ENCODE peak calls at places on chromosome 6, in five cellular contexts. One of them, this sample, is unnamed.

GRCh38 chr6:28657756-28658465 is 132.2 kb downstream of the GPX5 start:
- DNase-seq in effector memory CD4-positive, alpha-beta T cell: no peak
- DNase-seq in astrocyte: peak
- DNase-seq in tibial artery: no peak
- DNase-seq in sigmoid colon: no peak
- DNase-seq in this sample: peak

GRCh38 chr6:73309784-73310502 is 44.1 kb downstream of the DPPA5 start:
- DNase-seq in effector memory CD4-positive, alpha-beta T cell: peak
- DNase-seq in astrocyte: peak
- DNase-seq in tibial artery: peak
- DNase-seq in sigmoid colon: peak
- DNase-seq in this sample: peak

GRCh38 chr6:41424370-41425058 is 89.1 kb downstream of the NCR2 start:
- DNase-seq in sigmoid colon: peak
- DNase-seq in astrocyte: peak
- DNase-seq in tibial artery: peak
- DNase-seq in effector memory CD4-positive, alpha-beta T cell: peak
- DNase-seq in this sample: peak

GRCh38 chr6:38143191-38144154 is 323.9 kb downstream of the ZFAND3 start:
- DNase-seq in tibial artery: no peak
- DNase-seq in sigmoid colon: no peak
- DNase-seq in astrocyte: no peak
- DNase-seq in effector memory CD4-positive, alpha-beta T cell: no peak
- DNase-seq in this sample: no peak

GRCh38 chr6:57190140-57190539 is 18.0 kb downstream of the BAG2 start:
- DNase-seq in astrocyte: no peak
- DNase-seq in sigmoid colon: no peak
- DNase-seq in effector memory CD4-positive, alpha-beta T cell: no peak
- DNase-seq in tibial artery: no peak
- DNase-seq in this sample: peak

GRCh38 chr6:131430531-131430930 is 142.5 kb upstream of the ARG1 start:
- DNase-seq in tibial artery: no peak
- DNase-seq in astrocyte: no peak
- DNase-seq in effector memory CD4-positive, alpha-beta T cell: no peak
- DNase-seq in sigmoid colon: no peak
- DNase-seq in this sample: no peak

GRCh38 chr6:170212051-170212756 is 78.7 kb downstream of the DLL1 start:
- DNase-seq in astrocyte: no peak
- DNase-seq in tibial artery: peak
- DNase-seq in effector memory CD4-positive, alpha-beta T cell: no peak
- DNase-seq in sigmoid colon: peak
- DNase-seq in this sample: no peak

GRCh38 chr6:11918739-11919605 is 93.1 kb upstream of the HIVEP1 start:
- DNase-seq in sigmoid colon: no peak
- DNase-seq in astrocyte: no peak
- DNase-seq in tibial artery: no peak
- DNase-seq in effector memory CD4-positive, alpha-beta T cell: no peak
- DNase-seq in this sample: no peak

GRCh38 chr6:166625356-166625755 is 1.7 kb downstream of the RPS6KA2 start:
- DNase-seq in astrocyte: no peak
- DNase-seq in tibial artery: no peak
- DNase-seq in effector memory CD4-positive, alpha-beta T cell: no peak
- DNase-seq in sigmoid colon: no peak
- DNase-seq in this sample: peak

GRCh38 chr6:147331401-147331800 is 127.2 kb downstream of the STXBP5 start:
- DNase-seq in effector memory CD4-positive, alpha-beta T cell: no peak
- DNase-seq in astrocyte: no peak
- DNase-seq in tibial artery: no peak
- DNase-seq in sigmoid colon: no peak
- DNase-seq in this sample: no peak

GRCh38 chr6:74657033-74657432 is 548.8 kb downstream of the COL12A1 start:
- DNase-seq in astrocyte: peak
- DNase-seq in effector memory CD4-positive, alpha-beta T cell: no peak
- DNase-seq in tibial artery: no peak
- DNase-seq in sigmoid colon: no peak
- DNase-seq in this sample: no peak

DNA sequence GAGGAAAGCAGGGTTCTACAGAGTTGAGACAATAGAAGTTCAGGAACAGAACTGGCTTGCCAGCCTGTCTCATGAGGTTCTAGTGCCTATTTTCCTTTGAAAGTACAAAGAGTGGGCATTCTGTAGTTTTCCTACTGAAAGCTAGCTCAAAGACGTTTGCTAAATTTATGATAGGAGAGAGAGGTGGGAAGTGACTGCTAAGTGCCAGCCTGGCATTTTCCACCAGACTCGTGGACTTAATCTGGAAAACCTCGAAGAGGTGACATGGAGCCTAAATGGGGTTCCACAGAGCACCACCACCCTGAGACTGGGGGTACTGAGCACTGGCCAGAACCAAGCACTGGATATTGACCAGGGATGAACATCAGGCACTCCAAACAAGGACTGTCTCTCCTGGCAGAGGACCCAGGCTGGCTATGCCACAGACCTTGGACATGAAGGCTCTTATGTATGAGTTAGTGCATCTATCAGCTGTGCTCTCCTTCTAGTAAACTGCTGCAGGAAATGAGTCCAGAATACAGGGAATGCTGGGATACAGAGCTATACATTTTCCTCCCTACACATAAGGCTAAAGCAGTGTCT is 7.1 kb downstream of the PEX6 start:
- DNase-seq in effector memory CD4-positive, alpha-beta T cell: no peak
- DNase-seq in sigmoid colon: no peak
- DNase-seq in astrocyte: no peak
- DNase-seq in tibial artery: no peak
- DNase-seq in this sample: no peak
- H3K27ac ChIP-seq in effector memory CD4-positive, alpha-beta T cell: no peak
- H3K27ac ChIP-seq in sigmoid colon: no peak
- H3K27ac ChIP-seq in astrocyte: no peak
- H3K27ac ChIP-seq in tibial artery: no peak
- H3K27ac ChIP-seq in this sample: no peak

DNA sequence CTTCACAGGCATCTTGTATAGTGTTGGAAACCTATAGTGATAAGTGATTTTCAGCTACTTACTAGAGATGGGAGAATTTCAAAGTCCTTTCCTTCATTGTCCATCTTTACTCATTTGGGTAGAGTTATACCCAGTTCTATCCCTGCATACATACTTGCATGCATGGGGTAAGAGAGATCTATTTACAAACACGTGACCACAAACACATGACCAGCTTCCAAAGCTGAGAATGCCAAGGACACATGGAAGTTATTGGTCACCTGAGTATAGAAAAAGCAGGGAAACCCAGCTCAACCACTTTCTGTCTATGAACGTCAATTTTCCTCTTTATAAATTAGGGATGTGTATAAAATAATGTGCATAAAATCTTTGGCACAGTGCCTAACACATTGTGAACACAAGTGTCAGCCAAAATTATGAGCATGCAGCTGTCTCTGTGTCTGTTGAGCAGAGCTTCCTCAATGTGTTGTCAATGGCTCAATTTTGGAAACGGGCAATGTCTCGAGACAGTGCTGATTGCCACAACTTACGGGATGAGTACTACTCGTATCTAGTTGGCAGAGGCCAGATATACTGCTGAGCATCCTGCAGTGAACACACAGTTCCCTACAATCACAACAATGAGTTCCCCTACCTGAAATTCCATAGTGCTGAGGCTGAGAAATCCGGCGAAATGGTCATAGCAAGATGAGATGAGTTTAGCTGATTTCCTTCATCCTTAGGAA is 44.9 kb downstream of the TPD52L1 start:
- DNase-seq in tibial artery: no peak
- DNase-seq in astrocyte: no peak
- DNase-seq in sigmoid colon: no peak
- DNase-seq in effector memory CD4-positive, alpha-beta T cell: no peak
- DNase-seq in this sample: no peak
- H3K27ac ChIP-seq in tibial artery: peak
- H3K27ac ChIP-seq in astrocyte: no peak
- H3K27ac ChIP-seq in sigmoid colon: peak
- H3K27ac ChIP-seq in effector memory CD4-positive, alpha-beta T cell: no peak
- H3K27ac ChIP-seq in this sample: no peak

GRCh38 chr6:34315780-34316179 is 67.0 kb upstream of the SMIM29 start:
- DNase-seq in astrocyte: no peak
- DNase-seq in tibial artery: no peak
- DNase-seq in effector memory CD4-positive, alpha-beta T cell: no peak
- DNase-seq in sigmoid colon: no peak
- DNase-seq in this sample: no peak

GRCh38 chr6:34316442-34317171 is 67.8 kb upstream of the SMIM29 start:
- DNase-seq in effector memory CD4-positive, alpha-beta T cell: no peak
- DNase-seq in sigmoid colon: no peak
- DNase-seq in tibial artery: no peak
- DNase-seq in astrocyte: no peak
- DNase-seq in this sample: no peak

GRCh38 chr6:34317172-34317477 is 68.3 kb upstream of the SMIM29 start:
- DNase-seq in tibial artery: no peak
- DNase-seq in sigmoid colon: no peak
- DNase-seq in astrocyte: no peak
- DNase-seq in effector memory CD4-positive, alpha-beta T cell: no peak
- DNase-seq in this sample: no peak

GRCh38 chr6:34317882-34318491 is 69.2 kb upstream of the SMIM29 start:
- DNase-seq in astrocyte: no peak
- DNase-seq in sigmoid colon: no peak
- DNase-seq in tibial artery: no peak
- DNase-seq in effector memory CD4-positive, alpha-beta T cell: no peak
- DNase-seq in this sample: no peak

GRCh38 chr6:34315256-34315655 is 66.5 kb upstream of the SMIM29 start:
- DNase-seq in effector memory CD4-positive, alpha-beta T cell: no peak
- DNase-seq in astrocyte: no peak
- DNase-seq in sigmoid colon: no peak
- DNase-seq in tibial artery: no peak
- DNase-seq in this sample: no peak
- H3K27ac ChIP-seq in effector memory CD4-positive, alpha-beta T cell: no peak
- H3K27ac ChIP-seq in astrocyte: no peak
- H3K27ac ChIP-seq in sigmoid colon: no peak
- H3K27ac ChIP-seq in tibial artery: no peak
- H3K27ac ChIP-seq in this sample: no peak

GRCh38 chr6:35013701-35014100 is 124.6 kb downstream of the ANKS1A start:
- DNase-seq in effector memory CD4-positive, alpha-beta T cell: no peak
- DNase-seq in astrocyte: no peak
- DNase-seq in sigmoid colon: no peak
- DNase-seq in tibial artery: no peak
- DNase-seq in this sample: no peak
- H3K27ac ChIP-seq in effector memory CD4-positive, alpha-beta T cell: no peak
- H3K27ac ChIP-seq in astrocyte: no peak
- H3K27ac ChIP-seq in sigmoid colon: peak
- H3K27ac ChIP-seq in tibial artery: no peak
- H3K27ac ChIP-seq in this sample: no peak

GRCh38 chr6:158783851-158784250 is 35.3 kb downstream of the EZR start:
- DNase-seq in sigmoid colon: no peak
- DNase-seq in astrocyte: no peak
- DNase-seq in tibial artery: no peak
- DNase-seq in effector memory CD4-positive, alpha-beta T cell: no peak
- DNase-seq in this sample: no peak

GRCh38 chr6:158781692-158782373 is 37.3 kb downstream of the EZR start:
- DNase-seq in effector memory CD4-positive, alpha-beta T cell: no peak
- DNase-seq in astrocyte: no peak
- DNase-seq in tibial artery: peak
- DNase-seq in sigmoid colon: no peak
- DNase-seq in this sample: no peak

GRCh38 chr6:158783167-158783450 is 36.1 kb downstream of the EZR start:
- DNase-seq in effector memory CD4-positive, alpha-beta T cell: no peak
- DNase-seq in astrocyte: no peak
- DNase-seq in sigmoid colon: no peak
- DNase-seq in tibial artery: no peak
- DNase-seq in this sample: no peak

GRCh38 chr6:158780963-158781691 is 38.0 kb downstream of the EZR start:
- DNase-seq in effector memory CD4-positive, alpha-beta T cell: no peak
- DNase-seq in tibial artery: no peak
- DNase-seq in astrocyte: no peak
- DNase-seq in sigmoid colon: peak
- DNase-seq in this sample: no peak

DNA sequence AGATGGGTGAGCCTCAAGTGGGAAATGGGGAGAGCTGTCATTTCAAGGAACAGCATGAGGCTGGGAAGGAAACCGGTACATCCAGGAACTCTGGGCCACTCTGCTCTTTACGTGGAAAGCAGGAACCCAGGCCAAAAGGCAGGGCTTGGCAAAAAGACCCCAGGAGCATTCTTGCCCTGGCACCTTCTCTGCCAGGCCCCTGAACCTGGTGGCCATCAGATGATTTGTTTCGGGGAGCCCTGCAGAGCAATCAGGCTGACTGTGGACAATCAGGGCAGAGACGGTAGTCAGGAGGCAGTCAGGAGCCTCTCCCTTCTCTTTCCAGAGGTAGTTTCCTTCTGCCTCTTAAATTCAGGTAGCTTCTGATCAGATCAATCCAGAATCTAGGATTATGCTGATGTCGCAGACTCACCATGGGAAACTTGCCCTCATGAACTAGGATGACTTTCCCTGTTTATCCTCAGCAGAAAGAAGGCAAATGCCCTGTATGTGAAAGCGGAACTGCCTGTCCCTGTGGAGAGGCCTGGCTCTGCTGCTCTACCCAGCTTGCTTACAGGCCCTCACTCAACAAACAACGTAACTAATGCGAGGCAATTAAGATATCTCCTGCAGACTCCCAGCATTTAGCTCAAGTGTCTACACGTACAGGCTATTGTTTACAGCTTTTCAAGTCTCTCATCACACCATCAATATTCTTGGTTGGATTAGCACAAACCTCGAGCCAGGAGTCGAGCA is 36.6 kb downstream of the EZR start:
- DNase-seq in effector memory CD4-positive, alpha-beta T cell: no peak
- DNase-seq in sigmoid colon: no peak
- DNase-seq in tibial artery: no peak
- DNase-seq in astrocyte: no peak
- DNase-seq in this sample: no peak
- H3K27ac ChIP-seq in effector memory CD4-positive, alpha-beta T cell: no peak
- H3K27ac ChIP-seq in sigmoid colon: no peak
- H3K27ac ChIP-seq in tibial artery: no peak
- H3K27ac ChIP-seq in astrocyte: no peak
- H3K27ac ChIP-seq in this sample: no peak

GRCh38 chr6:20319520-20320357 is 81.9 kb upstream of the E2F3 start:
- DNase-seq in astrocyte: no peak
- DNase-seq in effector memory CD4-positive, alpha-beta T cell: peak
- DNase-seq in tibial artery: peak
- DNase-seq in sigmoid colon: no peak
- DNase-seq in this sample: no peak
- H3K27ac ChIP-seq in astrocyte: no peak
- H3K27ac ChIP-seq in effector memory CD4-positive, alpha-beta T cell: peak
- H3K27ac ChIP-seq in tibial artery: no peak
- H3K27ac ChIP-seq in sigmoid colon: no peak
- H3K27ac ChIP-seq in this sample: no peak

GRCh38 chr6:21850682-21851081 is 257.1 kb downstream of the SOX4 start:
- DNase-seq in sigmoid colon: no peak
- DNase-seq in effector memory CD4-positive, alpha-beta T cell: no peak
- DNase-seq in astrocyte: no peak
- DNase-seq in tibial artery: no peak
- DNase-seq in this sample: no peak

GRCh38 chr6:21846541-21847451 is 253.2 kb downstream of the SOX4 start:
- DNase-seq in sigmoid colon: no peak
- DNase-seq in tibial artery: no peak
- DNase-seq in effector memory CD4-positive, alpha-beta T cell: no peak
- DNase-seq in astrocyte: peak
- DNase-seq in this sample: peak

GRCh38 chr6:21842875-21843274 is 249.3 kb downstream of the SOX4 start:
- DNase-seq in tibial artery: no peak
- DNase-seq in astrocyte: no peak
- DNase-seq in sigmoid colon: no peak
- DNase-seq in effector memory CD4-positive, alpha-beta T cell: no peak
- DNase-seq in this sample: no peak

GRCh38 chr6:21845018-21845417 is 251.5 kb downstream of the SOX4 start:
- DNase-seq in tibial artery: no peak
- DNase-seq in astrocyte: no peak
- DNase-seq in effector memory CD4-positive, alpha-beta T cell: no peak
- DNase-seq in sigmoid colon: no peak
- DNase-seq in this sample: no peak

GRCh38 chr6:21847712-21848111 is 254.2 kb downstream of the SOX4 start:
- DNase-seq in effector memory CD4-positive, alpha-beta T cell: no peak
- DNase-seq in astrocyte: no peak
- DNase-seq in tibial artery: no peak
- DNase-seq in sigmoid colon: no peak
- DNase-seq in this sample: no peak
- H3K27ac ChIP-seq in effector memory CD4-positive, alpha-beta T cell: no peak
- H3K27ac ChIP-seq in astrocyte: no peak
- H3K27ac ChIP-seq in tibial artery: no peak
- H3K27ac ChIP-seq in sigmoid colon: no peak
- H3K27ac ChIP-seq in this sample: no peak